ENCODE peak calls at places on chromosomes 12 and 14, in ten cellular contexts. K is stimulated activated CD4-positive, alpha-beta T cell treated with anti-CD3 and anti-CD28 coated beads, Interleukin-4, amount 100 ng/mL, for 1 hour; L is HEK293T; G is occipital lobe; I is Caki2; H is stromal cell of bone marrow; R is germinal center; U is effector memory CD4-positive, alpha-beta T cell; Q is M059J; O is H9. B is an unnamed sample.

GRCh38 chr14:80974338-80975078 is 19.1 kb downstream of the TSHR start:
- DNase-seq in K (no peak), L (no peak), G (no peak), I (peak), H (peak), R (no peak), U (no peak), Q (peak), O (no peak), B (no peak)

GRCh38 chr12:77888611-77889010 is 57.9 kb downstream of the NAV3 start:
- DNase-seq in K (no peak), L (no peak), G (no peak), I (peak), H (peak), R (no peak), U (no peak), Q (peak), O (no peak), B (no peak)

GRCh38 chr12:57433370-57433769 is 1.2 kb upstream of the INHBC start:
- DNase-seq in K (no peak), L (no peak), G (no peak), I (no peak), H (no peak), R (no peak), U (no peak), Q (no peak), O (no peak), B (no peak)

GRCh38 chr14:102086346-102086971 is 385 bp downstream of the HSP90AA1 start:
- DNase-seq in K (peak), L (peak), G (no peak), I (no peak), H (peak), R (peak), U (peak), Q (peak), O (no peak), B (peak)

GRCh38 chr12:125381373-125381772 is 316.1 kb downstream of the AACS start:
- DNase-seq in K (no peak), L (no peak), G (no peak), I (no peak), H (no peak), R (no peak), U (no peak), Q (no peak), O (no peak), B (no peak)

GRCh38 chr14:93715279-93715927 is 72.9 kb downstream of the PRIMA1 start:
- DNase-seq in K (no peak), L (no peak), G (no peak), I (no peak), H (no peak), R (no peak), U (no peak), Q (no peak), O (no peak), B (no peak)

GRCh38 chr12:65948320-65949008 is 124.2 kb downstream of the HMGA2 start:
- DNase-seq in K (no peak), L (no peak), G (no peak), I (peak), H (peak), R (no peak), U (no peak), Q (peak), O (no peak), B (no peak)

GRCh38 chr12:12214635-12215131 is 52.2 kb downstream of the LRP6 start:
- DNase-seq in K (no peak), L (no peak), G (no peak), I (peak), H (peak), R (no peak), U (no peak), Q (peak), O (no peak), B (no peak)

GRCh38 chr14:50773632-50774541 is 57.1 kb downstream of the NIN start:
- DNase-seq in K (peak), L (peak), G (no peak), I (peak), H (no peak), R (peak), U (no peak), Q (peak), O (peak), B (peak)

GRCh38 chr12:67599691-67600090 is 48.9 kb upstream of the DYRK2 start:
- DNase-seq in K (no peak), L (no peak), G (no peak), I (no peak), H (no peak), R (no peak), U (no peak), Q (no peak), O (no peak), B (no peak)

GRCh38 chr14:94390372-94391086 is 2.1 kb upstream of the SERPINA1 start:
- DNase-seq in K (no peak), L (no peak), G (no peak), I (peak), H (no peak), R (no peak), U (no peak), Q (peak), O (no peak), B (no peak)

GRCh38 chr12:12870454-12870853 is 20.9 kb upstream of the GPRC5A start:
- DNase-seq in K (no peak), L (no peak), G (no peak), I (peak), H (peak), R (no peak), U (no peak), Q (peak), O (no peak), B (no peak)

B was measured in NCI-H748 treated with DMSO at 0.1 percent for 48 hours.